ENCODE peak calls at places on chromosome 17, in six cellular contexts. N is AG10803, W is progenitor cell of endocrine pancreas, K is GM12864, Y is endothelial cell, Q is AG09309. L is an unnamed sample.
A peak's percentile ranks its signal among the peaks of the same experiment; 100 is the strongest.

GRCh38 chr17:49551221-49552069 is 24.2 kb upstream of the NXPH3 start:
- DNase-seq in N (no peak), W (no peak), K (no peak), Y (no peak), Q (no peak), L (no peak)

GRCh38 chr17:44960654-44961053 is 7.4 kb downstream of the C1QL1 start:
- DNase-seq in N (no peak), W (no peak), K (no peak), Y (no peak), Q (no peak), L (no peak)

GRCh38 chr17:46817901-46818209 is 637 bp downstream of the WNT3 start:
- DNase-seq in N (no peak), W (no peak), K (no peak), Y (no peak), Q (no peak), L (no peak)

GRCh38 chr17:60077672-60078519 is 825 bp downstream of the HEATR6 start:
- DNase-seq in N (peak; percentile 35), W (no peak), K (no peak), Y (no peak), Q (no peak), L (no peak)

GRCh38 chr17:29619251-29619650 is 3.5 kb downstream of the CORO6 start:
- DNase-seq in N (peak; percentile 37), W (no peak), K (no peak), Y (no peak), Q (no peak), L (no peak)

GRCh38 chr17:31754239-31754945 is 104.7 kb downstream of the COPRS start:
- DNase-seq in N (peak; percentile 78), W (no peak), K (no peak), Y (no peak), Q (peak; percentile 63), L (no peak)

GRCh38 chr17:78414178-78415162 is 36.0 kb downstream of the PGS1 start:
- DNase-seq in N (no peak), W (no peak), K (no peak), Y (no peak), Q (no peak), L (no peak)

GRCh38 chr17:62868008-62868407 is 59.9 kb upstream of the MARCHF10 start:
- DNase-seq in N (no peak), W (no peak), K (no peak), Y (no peak), Q (no peak), L (no peak)

GRCh38 chr17:35241520-35241919 is 1.4 kb upstream of the SLFN5 start:
- DNase-seq in N (no peak), W (no peak), K (no peak), Y (no peak), Q (no peak), L (no peak)

GRCh38 chr17:41340934-41341861 is 9.4 kb downstream of the KRT33A start:
- DNase-seq in N (no peak), W (no peak), K (peak; percentile 10), Y (no peak), Q (no peak), L (no peak)

GRCh38 chr17:752620-753219 is 656 bp upstream of the GEMIN4 start:
- DNase-seq in N (peak; percentile 60), W (no peak), K (no peak), Y (no peak), Q (no peak), L (no peak)

GRCh38 chr17:34760931-34761500 is 181.6 kb downstream of the TMEM132E start:
- DNase-seq in N (no peak), W (no peak), K (no peak), Y (no peak), Q (no peak), L (no peak)

GRCh38 chr17:9467518-9467917 is 108.1 kb downstream of the STX8 start:
- DNase-seq in N (no peak), W (no peak), K (no peak), Y (peak; percentile 28), Q (no peak), L (no peak)
- TF ChIP-seq CTCF in N (no peak), W (peak; percentile 8), K (peak; percentile 10), Y (peak; percentile 7), Q (no peak), L (no peak)

DNA sequence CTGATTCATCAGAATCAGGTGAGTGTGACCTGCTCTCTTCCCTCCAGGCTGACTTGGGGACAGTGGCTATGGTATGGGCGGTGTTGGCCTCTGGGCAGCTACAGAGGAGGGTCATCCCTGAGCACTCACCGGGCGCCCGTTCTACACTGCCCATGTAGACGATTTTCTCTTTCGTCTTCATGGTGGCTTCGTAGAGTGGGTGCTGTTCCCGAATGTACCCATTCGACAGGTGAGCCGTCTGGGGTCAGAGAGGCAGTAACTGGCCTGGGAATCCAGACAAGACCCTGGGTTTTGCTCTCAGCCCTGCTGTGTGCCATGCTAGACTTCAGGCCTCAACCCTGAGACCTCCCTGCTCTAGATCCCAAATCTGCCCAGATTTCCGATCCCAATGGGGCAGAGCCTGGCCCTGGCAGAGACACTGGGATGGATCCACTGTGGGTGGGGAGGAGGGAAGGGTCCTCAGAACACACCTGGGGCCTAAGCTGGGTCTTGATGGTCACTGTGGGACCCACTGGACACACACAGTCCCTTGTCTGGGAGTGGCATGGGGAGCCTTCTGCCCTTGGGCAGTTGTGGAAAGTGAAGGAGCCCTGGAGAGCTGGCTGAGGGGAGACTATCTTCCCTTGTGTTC is 13.2 kb downstream of the USP6 start:
- DNase-seq in N (no peak), W (no peak), K (no peak), Y (no peak), Q (no peak), L (peak; percentile 13)
- TF ChIP-seq CTCF in N (no peak), W (no peak), K (no peak), Y (no peak), Q (no peak), L (no peak)

GRCh38 chr17:39835038-39835786 is 28.9 kb downstream of the IKZF3 start:
- DNase-seq in N (no peak), W (no peak), K (no peak), Y (no peak), Q (no peak), L (no peak)
- TF ChIP-seq CTCF in N (no peak), W (no peak), K (peak; percentile 9), Y (no peak), Q (no peak), L (no peak)

DNA sequence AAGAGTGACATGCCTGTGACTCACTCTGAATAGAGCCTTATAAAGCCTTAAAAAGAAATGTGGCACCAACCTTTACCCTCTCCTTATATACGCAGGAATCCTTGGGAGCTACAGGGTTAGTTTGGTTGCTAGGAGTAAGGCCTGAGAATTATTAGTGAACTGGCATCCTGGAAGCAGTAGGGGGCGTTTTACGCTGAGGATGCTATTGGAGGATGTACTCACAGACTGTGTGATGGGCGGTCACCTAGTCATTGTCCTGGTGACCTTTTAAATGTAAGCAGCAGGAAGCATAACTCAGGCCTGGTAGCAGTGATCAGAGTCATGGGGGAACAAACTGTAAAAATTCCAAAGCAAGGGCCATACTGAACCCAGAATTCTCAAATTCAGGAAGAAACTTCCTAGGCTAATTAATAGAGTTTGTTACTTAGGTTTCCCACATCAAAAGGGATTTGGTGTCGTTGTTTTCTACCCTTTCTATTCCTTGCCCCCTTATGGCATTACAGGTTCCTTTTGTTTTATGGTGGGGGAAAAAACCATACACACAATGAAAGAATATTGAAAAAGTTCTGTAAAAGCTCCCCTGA is 153.8 kb downstream of the SNX11 start:
- DNase-seq in N (peak; percentile 17), W (no peak), K (no peak), Y (peak; percentile 41), Q (no peak), L (no peak)
- TF ChIP-seq CTCF in N (peak; percentile 50), W (peak; percentile 50), K (peak; percentile 69), Y (peak; percentile 73), Q (no peak), L (peak; percentile 56)

GRCh38 chr17:17387461-17388362 is 84.5 kb downstream of the NT5M start:
- DNase-seq in N (no peak), W (peak; percentile 52), K (no peak), Y (peak; percentile 24), Q (no peak), L (peak; percentile 42)
- TF ChIP-seq CTCF in N (no peak), W (peak; percentile 70), K (peak; percentile 71), Y (peak; percentile 50), Q (peak; percentile 28), L (peak; percentile 51)

GRCh38 chr17:40318835-40319332 is 9.9 kb downstream of the RARA start:
- DNase-seq in N (peak; percentile 38), W (no peak), K (no peak), Y (no peak), Q (no peak), L (no peak)
- TF ChIP-seq CTCF in N (peak; percentile 20), W (peak; percentile 18), K (no peak), Y (no peak), Q (peak; percentile 20), L (no peak)

DNA sequence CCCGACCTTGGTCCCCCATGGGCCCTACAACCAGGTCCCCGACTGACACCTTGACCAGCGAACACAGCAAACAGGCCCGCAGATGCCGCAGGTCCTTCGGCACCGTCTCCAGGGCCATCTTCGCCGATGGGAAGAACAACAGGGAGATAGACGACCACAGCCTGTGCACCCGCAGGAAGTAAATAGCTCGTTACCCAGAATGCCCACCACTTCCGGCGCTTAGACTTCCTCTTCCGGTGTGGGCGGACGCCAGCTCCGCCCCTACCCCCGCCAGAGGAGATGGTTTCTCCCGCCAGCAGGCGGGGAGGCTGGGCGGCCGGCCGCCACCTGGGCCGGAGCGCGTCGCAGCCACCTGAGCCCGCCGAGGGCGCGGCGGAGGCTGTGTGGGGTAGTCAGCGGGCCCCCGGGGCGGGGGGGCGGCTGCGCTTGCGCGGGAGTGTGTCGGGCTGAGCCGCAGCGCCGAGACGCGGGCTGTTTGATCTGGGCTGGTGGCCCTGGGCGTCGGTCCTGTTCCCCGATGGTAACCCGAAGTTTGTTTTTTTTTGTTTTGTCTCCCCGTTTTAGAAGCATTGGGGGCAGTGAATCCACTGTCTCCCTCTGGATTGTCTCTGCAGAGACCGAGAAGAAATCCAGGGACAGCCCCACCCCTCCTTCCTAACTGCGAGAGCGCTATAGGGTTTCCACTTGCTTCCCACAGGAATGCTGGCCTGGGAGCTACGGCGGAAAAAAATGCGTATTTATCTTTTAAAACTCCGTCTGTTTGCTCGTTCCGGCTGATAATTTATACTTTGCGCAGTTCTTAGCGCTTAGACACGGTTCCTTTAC is at the start of gene SUPT4H1:
- DNase-seq in N (peak; percentile 92), W (peak; percentile 88), K (peak; percentile 84), Y (peak; percentile 90), Q (peak; percentile 61), L (peak; percentile 90)
- TF ChIP-seq CTCF in N (peak; percentile 1), W (peak; percentile 18), K (no peak), Y (no peak), Q (no peak), L (no peak)

GRCh38 chr17:76528528-76529223 is 8.8 kb downstream of the CYGB start:
- DNase-seq in N (peak; percentile 31), W (no peak), K (no peak), Y (no peak), Q (no peak), L (no peak)
- TF ChIP-seq CTCF in N (no peak), W (no peak), K (peak; percentile 34), Y (no peak), Q (no peak), L (no peak)

DNA sequence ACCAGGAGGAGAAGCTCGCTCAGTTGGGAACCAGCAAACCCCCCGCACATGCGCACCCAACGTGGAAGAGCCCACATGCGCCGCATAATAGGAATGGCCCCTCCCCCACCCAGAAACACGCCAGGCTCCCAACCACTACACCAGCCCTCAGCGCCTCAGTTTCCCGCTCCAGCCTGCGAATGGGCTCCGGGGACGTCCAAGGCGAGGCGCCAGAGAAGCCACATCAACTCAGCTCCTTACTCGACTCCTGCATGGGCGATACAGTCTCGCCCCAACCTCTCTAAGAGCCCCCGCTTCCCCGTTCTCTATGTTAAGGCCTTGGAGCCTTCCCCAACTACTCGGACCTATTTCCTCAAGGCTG is 503 bp downstream of the SRSF1 start:
- DNase-seq in N (peak; percentile 76), W (peak; percentile 38), K (no peak), Y (peak; percentile 60), Q (no peak), L (peak; percentile 76)
- TF ChIP-seq CTCF in N (no peak), W (no peak), K (no peak), Y (no peak), Q (no peak), L (no peak)

GRCh38 chr17:32998893-32999240 is 7.2 kb downstream of the SPACA3 start:
- DNase-seq in N (peak; percentile 73), W (no peak), K (no peak), Y (no peak), Q (peak; percentile 35), L (no peak)
- TF ChIP-seq CTCF in N (no peak), W (no peak), K (no peak), Y (no peak), Q (no peak), L (no peak)

L was measured in mesothelial cell of epicardium.